ENCODE peak calls at places on chromosome 22, in four cellular contexts. One of them, this sample, is unnamed. For H3K27me3, the result is how much of the 10 kb centered on the place peaks cover.

GRCh38 chr22:26684173-26684572 is 26.8 kb downstream of the MIAT start:
- DNase-seq in PC-3: no peak
- DNase-seq in IMR-90: no peak
- DNase-seq in K562: no peak
- DNase-seq in this sample: no peak

GRCh38 chr22:45208993-45209838 is 31.5 kb downstream of the KIAA0930 start:
- DNase-seq in PC-3: peak
- DNase-seq in IMR-90: peak
- DNase-seq in K562: peak
- DNase-seq in this sample: peak

GRCh38 chr22:44341431-44342346 is 28.9 kb upstream of the SHISAL1 start:
- DNase-seq in PC-3: no peak
- DNase-seq in IMR-90: peak
- DNase-seq in K562: no peak
- DNase-seq in this sample: no peak

GRCh38 chr22:37581534-37581933 is 1.6 kb upstream of the LGALS2 start:
- DNase-seq in PC-3: peak
- DNase-seq in IMR-90: no peak
- DNase-seq in K562: no peak
- DNase-seq in this sample: no peak

GRCh38 chr22:27796118-27796517 is 5.4 kb downstream of the MN1 start:
- DNase-seq in PC-3: no peak
- DNase-seq in IMR-90: no peak
- DNase-seq in K562: no peak
- DNase-seq in this sample: no peak

GRCh38 chr22:27799334-27800249 is 2.0 kb downstream of the MN1 start:
- DNase-seq in PC-3: peak
- DNase-seq in IMR-90: no peak
- DNase-seq in K562: no peak
- DNase-seq in this sample: no peak

GRCh38 chr22:50530280-50530856 is 556 bp upstream of the TYMP start:
- DNase-seq in PC-3: peak
- DNase-seq in IMR-90: peak
- DNase-seq in K562: no peak
- DNase-seq in this sample: peak

GRCh38 chr22:28930357-28931007 is 47.1 kb downstream of the ZNRF3 start:
- DNase-seq in PC-3: no peak
- DNase-seq in IMR-90: peak
- DNase-seq in K562: no peak
- DNase-seq in this sample: peak

GRCh38 chr22:23513705-23514104 is 66.4 kb downstream of the IGLL1 start:
- DNase-seq in PC-3: no peak
- DNase-seq in IMR-90: no peak
- DNase-seq in K562: no peak
- DNase-seq in this sample: no peak

GRCh38 chr22:31281733-31282132 is 10.6 kb downstream of the PIK3IP1 start:
- DNase-seq in PC-3: no peak
- DNase-seq in IMR-90: no peak
- DNase-seq in K562: no peak
- DNase-seq in this sample: no peak

GRCh38 chr22:36331912-36332622 is 55.7 kb downstream of the MYH9 start:
- DNase-seq in PC-3: peak
- DNase-seq in IMR-90: peak
- DNase-seq in K562: no peak
- DNase-seq in this sample: peak

GRCh38 chr22:36136988-36137387 is 23.6 kb downstream of the APOL3 start:
- DNase-seq in PC-3: no peak
- DNase-seq in IMR-90: peak
- DNase-seq in K562: no peak
- DNase-seq in this sample: no peak

GRCh38 chr22:47168900-47169800 is 406.7 kb downstream of the TBC1D22A start:
- DNase-seq in PC-3: peak
- DNase-seq in IMR-90: peak
- DNase-seq in K562: peak
- DNase-seq in this sample: no peak

GRCh38 chr22:20779813-20780148 is 5.9 kb downstream of the SERPIND1 start:
- DNase-seq in PC-3: peak
- DNase-seq in IMR-90: peak
- DNase-seq in K562: no peak
- DNase-seq in this sample: no peak

GRCh38 chr22:37893583-37893983 is 12.5 kb upstream of the MICALL1 start:
- DNase-seq in PC-3: no peak
- DNase-seq in IMR-90: no peak
- DNase-seq in K562: peak
- DNase-seq in this sample: no peak

GRCh38 chr22:23673826-23674690 is 16.8 kb upstream of the RGL4 start:
- DNase-seq in PC-3: no peak
- DNase-seq in IMR-90: no peak
- DNase-seq in K562: peak
- DNase-seq in this sample: no peak

GRCh38 chr22:31496735-31497146 is 405 bp downstream of the SFI1 start:
- DNase-seq in PC-3: no peak
- DNase-seq in IMR-90: no peak
- DNase-seq in K562: peak
- DNase-seq in this sample: peak

GRCh38 chr22:26273011-26273675 is 103.9 kb downstream of the SEZ6L start:
- DNase-seq in PC-3: no peak
- DNase-seq in IMR-90: no peak
- DNase-seq in K562: no peak
- DNase-seq in this sample: no peak

GRCh38 chr22:45608763-45609180 is 62.9 kb upstream of the ATXN10 start:
- DNase-seq in PC-3: peak
- DNase-seq in IMR-90: peak
- DNase-seq in K562: no peak
- DNase-seq in this sample: no peak

GRCh38 chr22:46336119-46337078 is 885 bp downstream of the TRMU start:
- DNase-seq in PC-3: peak
- DNase-seq in IMR-90: peak
- DNase-seq in K562: peak
- DNase-seq in this sample: peak

GRCh38 chr22:38843716-38844660 is at the start of gene NPTXR:
- DNase-seq in PC-3: peak
- DNase-seq in IMR-90: peak
- DNase-seq in K562: peak
- DNase-seq in this sample: no peak

GRCh38 chr22:50011447-50012200 is 941 bp downstream of the IL17REL start:
- DNase-seq in PC-3: no peak
- DNase-seq in IMR-90: no peak
- DNase-seq in K562: no peak
- DNase-seq in this sample: no peak

GRCh38 chr22:44172370-44173108 is 8.2 kb upstream of the PARVG start:
- DNase-seq in PC-3: no peak
- DNase-seq in IMR-90: no peak
- DNase-seq in K562: peak
- DNase-seq in this sample: peak

GRCh38 chr22:49770454-49771265 is 57.0 kb downstream of the BRD1 start:
- DNase-seq in PC-3: no peak
- DNase-seq in IMR-90: no peak
- DNase-seq in K562: no peak
- DNase-seq in this sample: no peak

GRCh38 chr22:46203590-46203980 is 46.5 kb downstream of the CDPF1 start:
- DNase-seq in PC-3: no peak
- DNase-seq in IMR-90: no peak
- DNase-seq in K562: no peak
- DNase-seq in this sample: no peak

GRCh38 chr22:45612451-45612901 is 59.2 kb upstream of the ATXN10 start:
- DNase-seq in PC-3: peak
- DNase-seq in IMR-90: peak
- DNase-seq in K562: no peak
- DNase-seq in this sample: no peak

GRCh38 chr22:27210111-27210739 is 552.8 kb downstream of the MIAT start:
- DNase-seq in PC-3: no peak
- DNase-seq in IMR-90: no peak
- DNase-seq in K562: no peak
- DNase-seq in this sample: no peak

GRCh38 chr22:20268350-20269012 is 363 bp upstream of the RTN4R start:
- DNase-seq in PC-3: peak
- DNase-seq in IMR-90: peak
- DNase-seq in K562: peak
- DNase-seq in this sample: peak

GRCh38 chr22:31625661-31626426 is 36.2 kb downstream of the PISD start:
- DNase-seq in PC-3: no peak
- DNase-seq in IMR-90: peak
- DNase-seq in K562: peak
- DNase-seq in this sample: no peak

GRCh38 chr22:20805972-20806471 is 32.1 kb downstream of the SERPIND1 start:
- DNase-seq in PC-3: peak
- DNase-seq in IMR-90: peak
- DNase-seq in K562: peak
- DNase-seq in this sample: no peak

GRCh38 chr22:28375761-28376534 is 303.7 kb downstream of the TTC28 start:
- DNase-seq in PC-3: no peak
- DNase-seq in IMR-90: peak
- DNase-seq in K562: no peak
- DNase-seq in this sample: no peak

GRCh38 chr22:48574776-48575566 is 1252.7 kb downstream of the BRD1 start:
- DNase-seq in PC-3: no peak
- DNase-seq in IMR-90: no peak
- DNase-seq in K562: no peak
- DNase-seq in this sample: no peak
- H3K4me2 ChIP-seq in PC-3: no peak
- H3K4me2 ChIP-seq in IMR-90: no peak
- H3K4me2 ChIP-seq in K562: no peak
- H3K4me2 ChIP-seq in this sample: no peak

DNA sequence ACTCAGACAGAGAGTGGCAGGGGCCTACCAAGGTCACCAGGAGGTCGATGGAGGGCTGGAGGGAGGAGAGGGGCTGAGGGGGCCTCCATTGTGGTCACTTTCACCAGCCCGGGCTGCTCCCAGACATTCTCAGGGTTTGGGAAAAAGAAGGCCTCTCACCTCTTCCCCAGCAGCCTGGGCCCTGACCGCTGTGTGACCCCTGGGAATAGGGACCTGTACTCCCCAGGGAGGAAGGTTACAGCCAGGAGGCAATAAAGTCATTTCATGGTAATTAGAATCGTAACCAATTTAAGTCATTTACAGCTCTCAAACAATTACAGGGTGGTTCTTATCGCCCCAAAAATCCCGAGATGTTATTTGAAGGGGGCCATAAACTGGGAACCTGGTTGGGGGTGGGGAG is 37.8 kb downstream of the ISX start:
- DNase-seq in PC-3: no peak
- DNase-seq in IMR-90: no peak
- DNase-seq in K562: no peak
- DNase-seq in this sample: no peak
- H3K9ac ChIP-seq in PC-3: no peak
- H3K9ac ChIP-seq in IMR-90: no peak
- H3K9ac ChIP-seq in K562: no peak
- H3K9ac ChIP-seq in this sample: no peak

DNA sequence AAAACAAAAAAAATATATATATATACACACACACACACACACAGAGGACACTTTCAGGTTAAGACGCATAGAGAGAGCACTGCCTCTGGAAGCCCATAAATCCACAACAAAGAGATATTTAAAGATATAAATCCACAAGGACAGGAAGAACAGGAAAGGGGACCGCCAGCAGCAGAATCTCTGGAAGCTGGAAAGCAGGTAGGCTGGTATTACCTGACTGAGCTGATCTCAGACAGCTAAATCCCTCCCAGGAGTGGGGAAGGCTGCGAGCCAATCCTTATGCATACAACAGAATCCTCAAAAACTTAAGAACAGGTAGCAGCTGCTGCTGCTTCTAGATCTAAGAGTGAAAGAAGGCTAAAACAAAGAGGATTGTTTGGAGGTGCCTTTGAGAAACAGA is 1.8 kb upstream of the MCAT start:
- DNase-seq in PC-3: peak
- DNase-seq in IMR-90: no peak
- DNase-seq in K562: no peak
- DNase-seq in this sample: no peak
- H3K27me3 ChIP-seq in PC-3: under half
- H3K27me3 ChIP-seq in IMR-90: under half
- H3K27me3 ChIP-seq in K562: under half
- H3K27me3 ChIP-seq in this sample: under half

GRCh38 chr22:18095101-18095805 is 15.4 kb upstream of the TUBA8 start:
- DNase-seq in PC-3: peak
- DNase-seq in IMR-90: peak
- DNase-seq in K562: no peak
- DNase-seq in this sample: no peak
- H3K4me2 ChIP-seq in PC-3: no peak
- H3K4me2 ChIP-seq in IMR-90: no peak
- H3K4me2 ChIP-seq in K562: no peak
- H3K4me2 ChIP-seq in this sample: no peak

GRCh38 chr22:42315392-42315756 is 44.9 kb upstream of the TCF20 start:
- DNase-seq in PC-3: no peak
- DNase-seq in IMR-90: no peak
- DNase-seq in K562: no peak
- DNase-seq in this sample: no peak

GRCh38 chr22:42317691-42318547 is 47.5 kb upstream of the TCF20 start:
- DNase-seq in PC-3: no peak
- DNase-seq in IMR-90: no peak
- DNase-seq in K562: no peak
- DNase-seq in this sample: no peak

GRCh38 chr22:42314709-42315391 is 44.4 kb upstream of the TCF20 start:
- DNase-seq in PC-3: no peak
- DNase-seq in IMR-90: no peak
- DNase-seq in K562: no peak
- DNase-seq in this sample: no peak

GRCh38 chr22:42318967-42319366 is 48.5 kb upstream of the TCF20 start:
- DNase-seq in PC-3: no peak
- DNase-seq in IMR-90: no peak
- DNase-seq in K562: no peak
- DNase-seq in this sample: no peak

DNA sequence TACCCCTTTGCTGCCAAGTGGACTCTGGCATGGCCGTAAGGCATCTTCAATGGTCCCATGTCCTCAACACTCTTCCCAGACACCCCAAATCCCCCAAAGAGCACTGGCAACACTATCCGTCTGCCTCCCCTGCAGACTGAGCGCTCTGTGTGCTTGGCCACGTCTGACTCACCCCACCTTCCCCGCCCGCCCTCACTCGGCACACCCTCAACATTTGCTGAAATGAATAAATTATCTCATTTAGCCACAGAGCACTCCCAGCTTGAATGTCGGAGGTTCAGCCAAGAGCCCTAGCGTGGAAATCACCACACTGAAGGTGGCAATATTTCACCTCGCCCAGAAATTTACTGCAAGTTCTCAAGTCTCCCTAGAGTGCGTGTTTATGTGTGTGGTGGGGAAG is 46.5 kb upstream of the TCF20 start:
- DNase-seq in PC-3: no peak
- DNase-seq in IMR-90: no peak
- DNase-seq in K562: peak
- DNase-seq in this sample: peak
- H3K9ac ChIP-seq in PC-3: no peak
- H3K9ac ChIP-seq in IMR-90: no peak
- H3K9ac ChIP-seq in K562: no peak
- H3K9ac ChIP-seq in this sample: no peak

DNA sequence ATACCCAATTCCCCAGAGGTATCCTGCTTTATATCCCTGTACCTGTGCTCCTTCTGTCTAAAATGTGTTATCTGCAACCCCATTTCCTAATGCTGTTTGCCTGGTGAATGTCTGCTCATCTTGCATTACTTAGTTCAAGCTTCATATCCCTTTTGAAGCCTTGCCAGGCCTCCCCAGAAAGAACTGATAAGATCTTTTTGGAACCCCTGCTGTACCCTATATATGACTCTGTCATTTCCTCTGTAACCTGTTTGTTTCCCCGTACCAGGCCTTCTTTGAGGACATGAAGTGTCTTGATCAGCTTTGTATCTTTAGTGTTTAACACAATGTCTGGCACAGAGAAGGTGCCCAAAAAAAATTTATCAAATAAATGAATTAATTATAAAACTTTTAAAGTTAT is 77.6 kb downstream of the LIF start:
- DNase-seq in PC-3: no peak
- DNase-seq in IMR-90: no peak
- DNase-seq in K562: no peak
- DNase-seq in this sample: no peak
- H3K27me3 ChIP-seq in PC-3: under half
- H3K27me3 ChIP-seq in IMR-90: under half
- H3K27me3 ChIP-seq in K562: under half
- H3K27me3 ChIP-seq in this sample: under half